ENCODE peak calls at places on chromosomes 1 and 21, in four cellular contexts. Z, X, R and V are unnamed samples.
A peak's percentile ranks its signal among the peaks of the same experiment; 100 is the strongest.

GRCh38 chr1:212368073-212368484 is 46.6 kb downstream of the PACC1 start:
- DNase-seq in Z (no peak), X (no peak), R (peak; percentile 82), V (no peak)

GRCh38 chr21:46093668-46094400 is 4.1 kb upstream of the COL6A2 start:
- DNase-seq in Z (no peak), X (no peak), R (no peak), V (no peak)

GRCh38 chr1:219176168-219176567 is 2.5 kb downstream of the LYPLAL1 start:
- DNase-seq in Z (no peak), X (no peak), R (no peak), V (no peak)

GRCh38 chr1:202149566-202149965 is 5.0 kb upstream of the ARL8A start:
- DNase-seq in Z (no peak), X (no peak), R (peak; percentile 63), V (no peak)

GRCh38 chr1:30631700-30632099 is 91.7 kb downstream of the MATN1 start:
- DNase-seq in Z (no peak), X (no peak), R (no peak), V (no peak)

GRCh38 chr1:211386931-211387330 is 60.3 kb downstream of the TRAF5 start:
- DNase-seq in Z (no peak), X (no peak), R (peak; percentile 4), V (no peak)

GRCh38 chr21:29208666-29209059 is 78.2 kb downstream of the MAP3K7CL start:
- DNase-seq in Z (no peak), X (no peak), R (peak; percentile 57), V (no peak)

GRCh38 chr21:43975469-43976098 is 36.5 kb upstream of the TRAPPC10 start:
- DNase-seq in Z (peak; percentile 83), X (peak; percentile 72), R (peak; percentile 82), V (peak; percentile 86)

GRCh38 chr1:201266774-201267173 is 16.5 kb upstream of the PKP1 start:
- DNase-seq in Z (no peak), X (no peak), R (peak; percentile 89), V (no peak)

GRCh38 chr1:8115769-8116167 is 89.7 kb upstream of the ERRFI1 start:
- DNase-seq in Z (no peak), X (no peak), R (no peak), V (no peak)

GRCh38 chr1:103517380-103518047 is 8.0 kb upstream of the RNPC3 start:
- DNase-seq in Z (no peak), X (no peak), R (no peak), V (no peak)

GRCh38 chr1:230681599-230681998 is 32.3 kb downstream of the AGT start:
- DNase-seq in Z (no peak), X (no peak), R (peak; percentile 62), V (no peak)

GRCh38 chr1:178612261-178612660 is 99.4 kb downstream of the TEX35 start:
- DNase-seq in Z (no peak), X (no peak), R (peak; percentile 63), V (no peak)

GRCh38 chr1:241140670-241141069 is 216.3 kb downstream of the RGS7 start:
- DNase-seq in Z (no peak), X (no peak), R (no peak), V (no peak)

GRCh38 chr21:44800971-44801467 is 601 bp downstream of the UBE2G2 start:
- DNase-seq in Z (no peak), X (no peak), R (peak; percentile 41), V (no peak)

GRCh38 chr1:1433804-1434130 is 1.7 kb upstream of the VWA1 start:
- DNase-seq in Z (peak; percentile 58), X (peak; percentile 68), R (peak; percentile 19), V (no peak)

GRCh38 chr1:227947678-227948492 is at the start of gene WNT9A:
- DNase-seq in Z (peak; percentile 50), X (no peak), R (peak; percentile 89), V (no peak)

GRCh38 chr1:214281902-214282695 is 1.1 kb downstream of the SMYD2 start:
- DNase-seq in Z (peak; percentile 68), X (peak; percentile 38), R (peak; percentile 40), V (peak; percentile 73)

GRCh38 chr21:42088148-42088547 is 17.0 kb downstream of the UMODL1 start:
- DNase-seq in Z (no peak), X (no peak), R (no peak), V (no peak)

GRCh38 chr1:192747942-192748341 is 60.9 kb upstream of the RGS2 start:
- DNase-seq in Z (no peak), X (no peak), R (peak; percentile 28), V (no peak)